ENCODE peak calls at places on chromosomes 13 and 19, in nine cellular contexts. U, P, A, O, E, W, M, V and R are unnamed samples.
A peak's percentile ranks its signal among the peaks of the same experiment; 100 is the strongest.

GRCh38 chr19:48393559-48394330 is at the start of gene GRIN2D:
- DNase-seq in M (no peak), A (peak; percentile 71), V (no peak), U (no peak), E (no peak), O (peak; percentile 78), P (no peak), W (peak; percentile 40), R (peak; percentile 16)

GRCh38 chr19:29487432-29487831 is 38.4 kb upstream of the VSTM2B start:
- DNase-seq in E (no peak), O (no peak), P (no peak), M (no peak), W (no peak), A (peak; percentile 30), U (no peak), V (no peak), R (no peak)

GRCh38 chr19:57888494-57889231 is at the start of gene ZNF814:
- DNase-seq in P (peak; percentile 55), E (peak; percentile 85), A (peak; percentile 87), U (peak; percentile 85), W (no peak), V (no peak), M (peak; percentile 63), O (peak; percentile 74), R (peak; percentile 86)

GRCh38 chr19:16216744-16217670 is 19.3 kb downstream of the AP1M1 start:
- DNase-seq in M (no peak), W (no peak), A (peak; percentile 59), E (no peak), U (no peak), P (no peak), V (no peak), O (peak; percentile 7), R (no peak)

GRCh38 chr19:43789029-43789428 is 8.3 kb upstream of the KCNN4 start:
- DNase-seq in P (no peak), V (no peak), E (no peak), U (no peak), W (no peak), O (no peak), M (no peak), A (no peak), R (no peak)

GRCh38 chr19:2693492-2693891 is 9.0 kb downstream of the GNG7 start:
- DNase-seq in M (no peak), P (no peak), U (no peak), W (no peak), O (no peak), E (no peak), V (no peak), A (no peak), R (no peak)

GRCh38 chr19:55579766-55580621 is 654 bp downstream of the ZNF579 start:
- DNase-seq in W (peak; percentile 43), M (no peak), P (no peak), V (peak; percentile 16), A (no peak), O (peak; percentile 77), U (no peak), E (no peak), R (no peak)

GRCh38 chr13:24005711-24006281 is 108.5 kb upstream of the C1QTNF9B start:
- DNase-seq in V (no peak), A (no peak), M (no peak), W (no peak), O (no peak), E (no peak), P (peak; percentile 19), U (no peak), R (no peak)

GRCh38 chr13:93951153-93951552 is 528.3 kb downstream of the DCT start:
- DNase-seq in O (no peak), M (no peak), W (no peak), P (no peak), A (no peak), V (no peak), U (no peak), E (no peak), R (no peak)

GRCh38 chr19:49378501-49378900 is 9.5 kb upstream of the KASH5 start:
- DNase-seq in P (no peak), E (no peak), W (no peak), O (no peak), M (no peak), U (no peak), A (no peak), V (no peak), R (no peak)

GRCh38 chr13:30690282-30691188 is 44.8 kb upstream of the ALOX5AP start:
- DNase-seq in P (no peak), O (no peak), W (no peak), A (peak; percentile 90), U (peak; percentile 90), E (no peak), M (peak; percentile 38), V (no peak), R (peak; percentile 74)

DNA sequence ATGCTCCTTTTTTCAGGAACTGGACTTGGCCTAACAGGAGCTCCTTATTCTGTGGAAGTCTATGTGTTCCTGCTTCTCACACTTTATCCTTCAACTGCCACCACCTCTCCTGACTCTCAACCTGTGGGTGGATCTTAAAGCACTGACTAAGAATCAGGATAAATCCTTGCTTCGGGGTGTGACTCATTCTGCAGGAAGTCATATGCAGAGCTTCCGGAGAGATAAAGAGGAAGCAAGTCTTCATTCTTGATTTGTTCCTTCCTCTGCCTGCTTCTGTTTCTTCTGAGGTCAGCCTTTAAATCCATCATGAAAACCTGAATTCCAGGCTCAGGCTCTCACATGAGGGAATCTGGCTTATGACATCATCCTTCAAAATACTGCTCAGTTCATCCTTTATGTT is 137.1 kb upstream of the ATXN8OS start:
- DNase-seq in A (no peak), U (no peak), P (no peak), E (peak; percentile 1), O (no peak), W (no peak), V (no peak), M (no peak), R (no peak)
- TF ChIP-seq EP300 in A (no peak), U (no peak), P (no peak), E (no peak), O (no peak), W (no peak), V (no peak), M (no peak), R (no peak)

GRCh38 chr19:38848299-38849146 is 1.3 kb downstream of the HNRNPL start:
- DNase-seq in P (no peak), V (no peak), W (no peak), M (no peak), E (no peak), O (no peak), U (no peak), A (no peak), R (no peak)

GRCh38 chr19:38850976-38851621 is 1.3 kb upstream of the HNRNPL start:
- DNase-seq in M (no peak), A (peak; percentile 80), W (peak; percentile 60), U (no peak), E (no peak), O (peak; percentile 32), P (no peak), V (no peak), R (peak; percentile 48)

GRCh38 chr19:38849746-38850230 is at the start of gene HNRNPL:
- DNase-seq in M (peak; percentile 99), A (no peak), P (no peak), O (peak; percentile 96), E (no peak), U (peak; percentile 100), V (no peak), W (peak; percentile 97), R (peak; percentile 99)

GRCh38 chr19:38850231-38850975 is 617 bp upstream of the HNRNPL start:
- DNase-seq in V (peak; percentile 100), M (peak; percentile 100), O (peak; percentile 86), A (peak; percentile 100), P (peak; percentile 100), U (peak; percentile 100), W (peak; percentile 98), E (peak; percentile 100), R (peak; percentile 99)

DNA sequence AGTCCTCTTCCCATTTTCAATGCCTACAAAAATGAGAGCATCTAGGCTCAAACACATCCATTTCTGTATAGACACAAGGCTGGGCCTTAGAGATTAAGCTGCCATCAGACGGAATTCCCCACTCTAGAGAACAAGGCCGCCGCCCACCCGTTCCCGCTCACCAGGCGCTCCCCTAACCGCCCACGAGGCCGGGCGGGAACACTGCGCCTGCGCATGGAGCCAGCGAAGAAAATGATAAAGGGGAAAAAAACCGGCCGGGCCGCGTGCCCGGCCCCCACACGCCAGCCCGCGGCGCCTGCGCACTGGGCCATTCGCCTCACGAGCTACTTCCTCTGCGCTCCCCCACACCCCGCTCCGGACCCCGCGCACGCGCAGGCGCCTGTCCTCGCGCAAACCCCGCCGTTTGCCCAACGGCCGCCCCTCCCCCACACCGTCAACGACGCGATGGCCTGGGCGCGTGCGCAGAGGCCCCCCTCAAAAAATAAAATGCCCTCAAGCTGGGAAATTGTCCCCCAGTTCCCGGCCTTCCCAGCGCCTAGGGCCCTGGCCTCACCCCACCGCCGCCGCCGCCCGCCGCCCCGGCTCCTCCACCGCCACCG is 540 bp downstream of the HNRNPL start:
- DNase-seq in W (peak; percentile 97), M (peak; percentile 97), U (peak; percentile 96), P (peak; percentile 82), E (peak; percentile 75), A (peak; percentile 99), V (peak; percentile 88), O (peak; percentile 97), R (peak; percentile 98)
- TF ChIP-seq POLR2AphosphoS5 in W (peak; percentile 59), M (peak; percentile 75), U (no peak), P (peak; percentile 52), E (peak; percentile 84), A (peak; percentile 27), V (peak; percentile 51), O (no peak), R (peak; percentile 25)

GRCh38 chr19:14497347-14497921 is 1.5 kb upstream of the GIPC1 start:
- DNase-seq in M (peak; percentile 66), V (peak; percentile 74), A (no peak), U (no peak), O (no peak), W (no peak), E (no peak), P (no peak), R (peak; percentile 77)
- TF ChIP-seq EP300 in M (no peak), V (peak; percentile 16), A (no peak), U (no peak), O (no peak), W (no peak), E (no peak), P (no peak), R (no peak)

GRCh38 chr19:7921302-7921954 is 1.3 kb downstream of the SNAPC2 start:
- DNase-seq in O (no peak), A (no peak), P (no peak), U (no peak), E (no peak), W (no peak), M (no peak), V (no peak), R (no peak)

GRCh38 chr19:7919681-7920519 is at the start of gene SNAPC2:
- DNase-seq in E (peak; percentile 80), A (peak; percentile 98), P (peak; percentile 70), W (peak; percentile 87), O (peak; percentile 90), M (peak; percentile 98), U (peak; percentile 98), V (peak; percentile 89), R (peak; percentile 98)

GRCh38 chr19:7918615-7919421 is 1.3 kb upstream of the SNAPC2 start:
- DNase-seq in A (no peak), P (no peak), V (peak; percentile 81), U (no peak), W (no peak), E (no peak), O (no peak), M (no peak), R (no peak)

GRCh38 chr19:7921955-7922840 is 2.1 kb downstream of the SNAPC2 start:
- DNase-seq in V (no peak), U (no peak), A (no peak), W (no peak), P (no peak), E (no peak), O (no peak), M (no peak), R (no peak)

GRCh38 chr19:7920520-7921301 is 573 bp downstream of the SNAPC2 start:
- DNase-seq in U (peak; percentile 100), V (peak; percentile 77), W (peak; percentile 98), P (peak; percentile 78), E (peak; percentile 85), A (peak; percentile 100), M (peak; percentile 100), O (peak; percentile 97), R (peak; percentile 100)
- TF ChIP-seq POLR2AphosphoS5 in U (no peak), V (no peak), W (peak; percentile 68), P (no peak), E (no peak), A (peak; percentile 84), M (peak; percentile 53), O (peak; percentile 59), R (peak; percentile 71)